ENCODE peak calls at places on chromosomes 11 and 22, in seven cellular contexts. C is pancreas; G is A549; X is heart left ventricle; N is endodermal cell; D is CD8-positive, alpha-beta T cell; T is tibial nerve. B is an unnamed sample. For H3K4me1, the result is how much of the 10 kb centered on the place peaks cover.

GRCh38 chr11:33334627-33335026 is 77.4 kb downstream of the HIPK3 start:
- DNase-seq in T (no peak), X (no peak), N (no peak), C (no peak), D (no peak), G (no peak), B (no peak)

GRCh38 chr11:126884192-126884973 is 116.2 kb downstream of the KIRREL3 start:
- DNase-seq in X (no peak), C (no peak), T (no peak), G (no peak), D (no peak), N (no peak), B (no peak)

GRCh38 chr11:72954860-72955259 is 140.6 kb downstream of the ATG16L2 start:
- DNase-seq in G (no peak), X (peak), N (no peak), D (no peak), T (no peak), C (no peak), B (no peak)

GRCh38 chr11:129695543-129696308 is 119.9 kb upstream of the TMEM45B start:
- DNase-seq in X (peak), T (no peak), D (peak), N (peak), C (peak), G (peak), B (peak)

GRCh38 chr11:69718147-69718546 is 14.3 kb upstream of the FGF19 start:
- DNase-seq in C (no peak), N (peak), X (peak), G (peak), T (no peak), D (no peak), B (no peak)

GRCh38 chr11:87056091-87056490 is 18.4 kb downstream of the TMEM135 start:
- DNase-seq in N (no peak), C (no peak), X (no peak), D (no peak), G (no peak), T (no peak), B (no peak)

GRCh38 chr11:336666-337002 is 16.0 kb upstream of the IFITM3 start:
- DNase-seq in G (no peak), D (no peak), C (no peak), X (no peak), N (no peak), T (no peak), B (no peak)

GRCh38 chr11:64006468-64006867 is 20.2 kb downstream of the OTUB1 start:
- DNase-seq in D (no peak), G (no peak), X (no peak), C (no peak), N (no peak), T (no peak), B (no peak)

GRCh38 chr11:576791-577610 is 731 bp downstream of the PHRF1 start:
- DNase-seq in D (no peak), N (no peak), T (no peak), C (peak), G (no peak), X (no peak), B (no peak)

GRCh38 chr11:34632105-34632780 is 11.3 kb downstream of the EHF start:
- DNase-seq in N (peak), D (no peak), X (peak), C (peak), T (no peak), G (no peak), B (no peak)

GRCh38 chr11:108947654-108948570 is 283.0 kb downstream of the DDX10 start:
- DNase-seq in X (no peak), G (peak), D (no peak), N (no peak), T (no peak), C (no peak), B (no peak)

GRCh38 chr22:48282804-48283203 is 1520.4 kb downstream of the TBC1D22A start:
- DNase-seq in X (no peak), T (no peak), N (no peak), D (no peak), G (no peak), C (no peak), B (no peak)

GRCh38 chr11:79796704-79797103 is 355.9 kb upstream of the TENM4 start:
- DNase-seq in N (no peak), D (no peak), X (no peak), G (no peak), T (no peak), C (no peak), B (no peak)

DNA sequence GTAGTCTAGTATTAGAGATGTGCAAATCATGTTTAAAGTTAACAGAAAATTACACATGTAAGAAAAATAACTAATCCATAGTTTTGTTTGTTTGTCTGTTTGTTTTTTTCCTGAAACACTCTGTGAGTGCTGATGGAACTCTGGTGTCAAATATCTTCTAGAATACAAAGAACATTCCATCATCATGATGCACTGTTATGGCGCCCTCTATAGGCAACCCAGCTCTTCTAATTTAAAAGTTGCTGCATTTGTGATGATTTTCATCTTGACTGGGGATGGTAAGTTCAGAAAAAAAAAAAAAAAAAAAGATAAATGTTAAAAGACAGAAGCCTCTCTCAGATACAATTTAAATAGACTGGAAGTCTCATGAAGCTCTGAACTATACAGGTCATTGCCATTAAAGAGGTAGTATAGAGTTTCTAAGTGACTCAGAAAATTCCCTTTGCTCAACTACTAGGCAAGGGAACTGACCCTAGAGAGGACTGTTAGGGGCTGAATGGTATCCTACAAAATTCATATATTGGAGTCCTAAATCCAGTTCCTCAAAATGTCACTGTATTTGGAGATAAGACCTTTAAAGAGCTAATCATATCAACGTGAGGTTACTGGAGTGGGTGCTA is 597.2 kb upstream of the ANO3 start:
- DNase-seq in N (no peak), C (no peak), T (no peak), G (no peak), X (no peak), D (no peak), B (no peak)
- TF ChIP-seq CTCF in N (peak), C (no peak), T (no peak), G (no peak), X (no peak), D (no peak), B (no peak)

DNA sequence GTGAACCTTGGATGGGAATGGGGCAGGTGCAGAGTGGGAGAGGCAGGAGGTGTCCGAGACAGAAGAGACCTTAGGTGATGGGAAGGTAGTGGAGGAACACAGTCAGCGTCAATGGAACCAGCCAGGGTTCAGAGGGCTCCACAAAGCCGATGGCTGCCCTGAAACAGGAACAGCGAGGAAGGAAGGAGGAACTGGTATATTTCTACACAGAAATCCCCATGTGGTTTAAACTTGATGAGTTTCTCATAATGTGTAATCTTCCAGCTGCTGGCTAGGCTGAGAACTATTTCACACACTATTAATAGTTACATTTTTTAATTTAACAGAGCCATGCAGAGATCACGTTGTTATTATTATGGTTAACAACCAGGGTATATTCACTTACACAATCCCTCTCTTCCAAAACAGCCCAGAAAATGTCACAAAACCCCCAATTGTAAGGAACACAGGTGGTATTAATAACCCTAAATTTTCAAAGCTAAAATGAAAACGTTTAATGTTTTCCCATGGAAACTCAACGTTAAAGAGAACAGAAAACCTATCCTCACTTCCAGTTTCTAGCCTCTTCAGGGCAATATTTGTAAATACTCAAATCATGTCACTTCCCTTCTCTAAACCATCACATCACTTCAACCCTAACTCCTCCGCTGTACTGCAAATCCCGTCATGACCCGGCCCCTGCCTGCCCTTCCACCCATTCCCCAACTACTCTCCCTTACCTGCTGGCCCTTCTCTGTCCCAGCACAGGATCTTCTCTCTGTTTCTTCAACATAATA is 74.5 kb upstream of the ARFGAP3 start:
- DNase-seq in C (peak), X (no peak), D (no peak), G (no peak), T (no peak), N (no peak), B (no peak)
- H3K4me1 ChIP-seq in C (half or more), X (half or more), D (under half), G (half or more), T (under half), N (under half), B (half or more)

DNA sequence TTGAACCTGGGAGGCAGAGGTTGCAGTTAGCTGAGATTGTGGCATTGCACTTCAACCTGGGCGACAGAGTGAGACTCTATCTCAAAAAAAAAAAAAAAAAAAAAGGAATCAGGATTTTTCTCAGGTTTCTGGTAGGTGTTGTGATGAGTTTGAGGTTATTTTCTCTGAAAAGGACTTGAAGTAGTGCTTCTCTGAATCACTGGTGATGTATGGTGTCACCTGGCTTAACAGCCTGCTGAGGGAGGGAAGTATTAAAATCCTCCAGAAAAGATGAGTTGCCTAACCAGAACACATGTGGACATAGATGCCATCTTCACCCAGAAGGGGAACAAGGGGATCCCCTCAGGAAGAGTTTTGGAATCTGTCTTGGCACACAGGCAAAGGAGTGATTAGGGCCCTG is 20.1 kb downstream of the SMARCB1 start:
- DNase-seq in X (no peak), T (no peak), G (no peak), N (no peak), D (no peak), C (no peak), B (no peak)
- H3K27ac ChIP-seq in X (no peak), T (no peak), G (no peak), N (no peak), D (no peak), C (no peak), B (no peak)

DNA sequence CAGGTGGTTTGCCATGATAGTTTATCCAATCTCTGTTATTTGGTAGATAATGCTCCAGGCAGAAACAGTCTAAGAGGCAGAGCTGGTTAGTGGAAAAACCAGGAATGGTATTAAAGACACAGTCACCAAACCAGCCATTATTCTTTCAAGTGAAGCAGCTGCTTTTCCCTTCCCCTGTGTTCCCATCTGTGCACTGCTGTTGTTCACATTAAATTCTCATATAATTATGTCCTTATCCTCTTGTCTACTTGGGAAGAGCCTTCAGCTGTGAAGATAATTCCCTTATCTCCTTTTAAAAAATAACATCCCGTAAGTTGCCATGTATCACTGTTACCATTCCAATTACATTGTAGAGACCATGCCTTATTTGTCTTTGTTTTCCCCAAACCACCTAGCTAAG is 5.2 kb upstream of the TBCEL start:
- DNase-seq in C (no peak), D (no peak), X (no peak), G (no peak), T (no peak), N (no peak), B (no peak)
- TF ChIP-seq CTCF in C (no peak), D (no peak), X (no peak), G (no peak), T (no peak), N (no peak), B (no peak)

GRCh38 chr22:38750104-38750503 is 5.7 kb downstream of the SUN2 start:
- DNase-seq in G (no peak), D (no peak), T (no peak), C (no peak), X (no peak), N (no peak), B (no peak)
- H3K4me1 ChIP-seq in G (under half), D (half or more), T (under half), C (under half), X (under half), N (under half), B (under half)

B was measured in lung.